ENCODE peak calls at places on chromosomes 3 and 15, in ten cellular contexts. C is aorta; D is keratinocyte; X is cardiac muscle cell; T is left lung; R is Panc1; Z is transverse colon; L is brain microvascular endothelial cell; W is sigmoid colon; Y is CD8-positive, alpha-beta T cell. G is an unnamed sample.
A peak's percentile ranks its signal among the peaks of the same experiment; 100 is the strongest.

GRCh38 chr3:55330756-55331155 is 156.3 kb downstream of the WNT5A start:
- DNase-seq in D (no peak), R (peak; percentile 7), Y (no peak), T (no peak), W (no peak), Z (no peak), X (no peak), L (peak; percentile 26), C (no peak), G (no peak)

GRCh38 chr15:52228928-52229327 is 37.7 kb upstream of the GNB5 start:
- DNase-seq in Z (peak; percentile 82), D (peak; percentile 50), Y (no peak), W (no peak), L (no peak), R (no peak), T (no peak), C (no peak), X (no peak), G (peak; percentile 47)

GRCh38 chr3:146813496-146813895 is 208.3 kb upstream of the PLSCR5 start:
- DNase-seq in D (no peak), W (no peak), T (no peak), Y (no peak), Z (no peak), L (no peak), C (no peak), X (no peak), R (no peak), G (no peak)

GRCh38 chr3:170228093-170228766 is 6.0 kb downstream of the PRKCI start:
- DNase-seq in W (no peak), X (peak; percentile 37), C (no peak), D (no peak), T (no peak), Y (no peak), R (no peak), Z (no peak), L (peak; percentile 20), G (no peak)

GRCh38 chr15:40582726-40583246 is 11.3 kb upstream of the KNL1 start:
- DNase-seq in T (no peak), W (no peak), R (no peak), X (peak; percentile 38), L (no peak), Z (no peak), C (no peak), D (no peak), Y (no peak), G (no peak)

GRCh38 chr3:189710620-189711388 is 79.6 kb downstream of the TP63 start:
- DNase-seq in Z (peak; percentile 17), D (peak; percentile 54), L (peak; percentile 97), T (peak; percentile 34), W (peak; percentile 72), R (peak; percentile 81), C (peak; percentile 56), Y (no peak), X (peak; percentile 98), G (peak; percentile 44)

GRCh38 chr3:27544372-27544865 is 60.2 kb upstream of the SLC4A7 start:
- DNase-seq in T (no peak), W (no peak), X (peak; percentile 79), D (peak; percentile 76), R (no peak), Z (no peak), C (no peak), L (no peak), Y (no peak), G (no peak)

GRCh38 chr15:42368096-42368495 is 8.8 kb downstream of the CAPN3 start:
- DNase-seq in D (no peak), T (no peak), Z (no peak), L (no peak), R (no peak), X (peak; percentile 41), W (no peak), C (no peak), Y (no peak), G (no peak)

GRCh38 chr3:99499235-99499798 is 139.1 kb upstream of the COL8A1 start:
- DNase-seq in Z (no peak), C (no peak), T (no peak), D (peak; percentile 5), X (peak; percentile 81), R (peak; percentile 28), L (peak; percentile 75), W (no peak), Y (no peak), G (peak; percentile 42)

DNA sequence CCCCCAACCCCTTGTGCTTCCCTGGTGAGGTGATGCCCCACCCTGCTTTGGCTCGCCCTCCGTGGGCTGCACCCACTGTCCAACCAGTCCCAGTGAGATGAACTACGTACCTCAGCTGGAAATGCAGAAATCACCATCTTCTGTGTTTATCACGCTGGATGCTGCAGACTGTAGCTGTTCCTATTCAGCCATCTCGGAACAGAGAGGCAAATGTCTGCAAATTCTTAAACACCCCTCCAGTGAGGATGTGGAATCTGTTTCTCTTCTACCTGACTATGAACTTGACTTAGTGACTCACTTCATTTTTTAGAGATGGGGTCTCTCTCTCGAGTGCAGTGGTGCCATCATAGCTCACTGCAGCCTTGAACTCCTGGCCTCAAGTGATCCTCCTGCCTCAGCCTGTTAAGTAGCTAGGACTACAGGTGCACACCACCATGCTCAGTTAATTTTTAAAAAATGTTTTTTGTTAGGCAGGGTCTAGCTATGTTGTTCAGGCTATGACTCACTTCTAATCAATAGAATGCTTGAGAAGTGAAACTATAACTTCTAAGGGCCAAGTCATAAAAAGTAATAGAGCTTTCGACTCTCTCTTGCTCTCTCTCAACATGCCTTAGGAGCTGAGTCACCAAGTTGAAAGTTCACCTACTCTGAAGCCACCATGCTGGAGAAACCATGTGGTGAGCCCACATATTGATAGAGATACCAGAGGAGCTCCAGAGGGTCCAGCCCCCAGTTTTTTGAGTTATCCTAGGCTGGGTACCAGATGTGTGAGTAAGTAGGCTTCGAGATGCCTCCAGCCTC is 11.5 kb upstream of the PARP14 start:
- DNase-seq in T (no peak), C (no peak), L (peak; percentile 88), W (no peak), Z (no peak), Y (no peak), D (no peak), R (no peak), X (peak; percentile 44), G (no peak)
- H3K4me3 ChIP-seq in T (no peak overlapping the region), C (no peak overlapping the region), L (no peak overlapping the region), W (no peak overlapping the region), Z (no peak overlapping the region), Y (no peak overlapping the region), D (no peak overlapping the region), R (no peak overlapping the region), X (no peak overlapping the region), G (no peak overlapping the region)

DNA sequence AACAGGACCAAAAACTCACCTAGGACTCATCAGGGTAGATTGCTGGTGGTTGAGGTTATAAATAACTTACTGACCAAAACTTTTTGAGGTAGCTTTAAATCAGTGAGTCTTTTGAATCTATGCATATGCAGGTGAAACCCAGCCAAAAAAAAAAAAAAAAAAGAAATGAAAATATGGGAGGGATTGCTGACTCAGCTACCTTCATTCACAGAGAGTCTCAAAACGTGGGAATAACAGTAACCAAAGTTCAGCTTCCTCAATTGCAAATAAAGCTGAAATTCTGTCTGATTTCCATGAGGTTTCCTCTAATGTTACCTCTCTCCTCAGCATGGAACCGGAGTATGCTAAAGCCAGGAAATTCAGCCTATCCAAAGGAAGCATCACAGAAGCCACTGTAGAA is 95.2 kb upstream of the SEMA6D start:
- DNase-seq in W (no peak), Z (no peak), D (no peak), X (no peak), T (no peak), C (no peak), Y (no peak), R (no peak), L (no peak), G (no peak)
- H3K27ac ChIP-seq in W (no peak overlapping the region), Z (no peak overlapping the region), D (no peak overlapping the region), X (no peak overlapping the region), T (no peak overlapping the region), C (no peak overlapping the region), Y (no peak overlapping the region), R (no peak overlapping the region), L (no peak overlapping the region), G (no peak overlapping the region)

GRCh38 chr3:38645601-38646000 is 3.9 kb downstream of the SCN5A start:
- DNase-seq in T (no peak), C (no peak), R (no peak), Z (no peak), Y (peak; percentile 25), L (no peak), W (peak; percentile 41), D (no peak), X (no peak), G (no peak)

GRCh38 chr3:38646062-38646461 is 3.4 kb downstream of the SCN5A start:
- DNase-seq in Y (no peak), D (no peak), X (no peak), R (no peak), L (no peak), C (no peak), T (no peak), Z (no peak), W (peak; percentile 25), G (no peak)

GRCh38 chr3:38644662-38645053 is 4.8 kb downstream of the SCN5A start:
- DNase-seq in C (no peak), X (no peak), D (no peak), Z (no peak), L (no peak), T (no peak), Y (no peak), R (no peak), W (peak; percentile 28), G (no peak)

GRCh38 chr3:38644016-38644661 is 5.3 kb downstream of the SCN5A start:
- DNase-seq in C (no peak), D (no peak), T (no peak), L (no peak), W (peak; percentile 25), X (no peak), Z (no peak), R (no peak), Y (no peak), G (no peak)

DNA sequence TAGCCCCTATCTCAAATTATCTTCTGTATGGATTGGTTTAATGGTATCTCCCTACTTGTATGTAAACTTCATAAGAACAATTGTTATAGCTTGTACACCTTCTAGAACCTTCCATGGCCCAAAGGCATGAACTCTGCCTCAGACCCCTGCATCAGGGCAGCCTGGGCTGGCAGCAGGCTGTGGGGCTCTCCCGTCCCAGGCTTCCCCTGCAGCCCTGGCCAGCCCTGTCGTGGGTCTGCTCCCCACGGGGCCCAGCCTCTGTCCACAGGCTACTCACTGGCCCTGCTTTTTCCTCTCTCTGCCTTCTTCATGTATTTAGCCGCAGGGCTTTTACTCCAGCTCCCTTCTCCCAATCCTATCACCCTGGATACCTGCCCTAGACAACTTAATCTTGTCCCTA is 4.4 kb downstream of the SCN5A start:
- DNase-seq in Z (no peak), L (no peak), T (no peak), X (no peak), D (no peak), W (peak; percentile 24), R (no peak), Y (peak; percentile 21), C (no peak), G (no peak)
- H3K27me3 ChIP-seq in Z (peaks cover 33% of the 10 kb centered on the region), L (peaks cover 7% of the 10 kb centered on the region), T (peaks cover 90% of the 10 kb centered on the region), X (peaks cover 77% of the 10 kb centered on the region), D (peaks cover 39% of the 10 kb centered on the region), W (peaks cover 6% of the 10 kb centered on the region), R (no peaks in the 10 kb centered on the region), Y (peaks cover 7% of the 10 kb centered on the region), C (no peaks in the 10 kb centered on the region), G (no peaks in the 10 kb centered on the region)

DNA sequence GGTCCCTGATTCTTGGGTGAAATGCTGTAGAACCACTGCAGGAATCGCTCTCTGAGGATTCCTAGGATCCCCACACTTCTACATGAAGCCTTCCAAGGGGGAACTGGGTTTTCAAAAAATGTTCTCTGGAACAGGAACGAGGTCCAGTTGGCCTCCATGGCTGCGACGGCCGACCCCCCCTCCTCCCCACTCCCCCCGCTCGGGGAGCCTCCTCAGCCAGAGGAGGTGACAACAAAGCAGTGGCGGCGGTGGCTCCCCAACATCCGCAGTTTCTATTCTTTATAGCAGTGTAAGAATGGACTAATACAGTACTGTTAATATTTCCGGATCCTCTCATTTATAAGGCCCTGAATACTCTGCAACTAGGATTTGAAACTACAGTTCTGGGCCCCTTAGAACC is 84.0 kb upstream of the PLAAT1 start:
- DNase-seq in W (no peak), L (no peak), Z (no peak), C (no peak), Y (no peak), X (no peak), D (no peak), R (no peak), T (no peak), G (no peak)
- H3K4me3 ChIP-seq in W (no peak overlapping the region), L (no peak overlapping the region), Z (no peak overlapping the region), C (no peak overlapping the region), Y (no peak overlapping the region), X (no peak overlapping the region), D (no peak overlapping the region), R (no peak overlapping the region), T (no peak overlapping the region), G (no peak overlapping the region)